ENCODE peak calls at places on chromosomes 1 and 21, in five cellular contexts. N, E, U, O and A are unnamed samples.

GRCh38 chr1:85109475-85109874 is 61.2 kb upstream of the MCOLN3 start:
- DNase-seq in N (peak), E (peak), U (peak), O (peak), A (peak)

GRCh38 chr21:33674226-33674625 is 31.9 kb downstream of the ITSN1 start:
- DNase-seq in N (no peak), E (no peak), U (no peak), O (no peak), A (no peak)

GRCh38 chr1:10299174-10299573 is 88.8 kb downstream of the KIF1B start:
- DNase-seq in N (no peak), E (no peak), U (no peak), O (no peak), A (no peak)

GRCh38 chr1:40351124-40351523 is 22.4 kb upstream of the SMAP2 start:
- DNase-seq in N (no peak), E (no peak), U (no peak), O (no peak), A (no peak)

GRCh38 chr1:215636258-215636965 is 69.3 kb downstream of the KCTD3 start:
- DNase-seq in N (peak), E (no peak), U (peak), O (no peak), A (peak)

GRCh38 chr1:110196917-110197782 is 13.0 kb upstream of the KCNC4 start:
- DNase-seq in N (no peak), E (no peak), U (no peak), O (no peak), A (peak)

GRCh38 chr1:185453496-185454192 is 136.6 kb upstream of the IVNS1ABP start:
- DNase-seq in N (no peak), E (no peak), U (no peak), O (no peak), A (no peak)

GRCh38 chr1:2404142-2404889 is 8.0 kb downstream of the PEX10 start:
- DNase-seq in N (no peak), E (no peak), U (no peak), O (no peak), A (no peak)

GRCh38 chr21:14956826-14957225 is 108.0 kb downstream of the NRIP1 start:
- DNase-seq in N (no peak), E (no peak), U (no peak), O (no peak), A (no peak)

GRCh38 chr1:225915538-225915991 is 8.5 kb downstream of the PYCR2 start:
- DNase-seq in N (no peak), E (no peak), U (no peak), O (no peak), A (peak)

GRCh38 chr1:160081261-160081936 is at the start of gene KCNJ9:
- DNase-seq in N (no peak), E (no peak), U (no peak), O (no peak), A (no peak)

GRCh38 chr1:94160811-94161210 is 39.9 kb upstream of the ABCA4 start:
- DNase-seq in N (no peak), E (no peak), U (no peak), O (no peak), A (no peak)

GRCh38 chr1:100265562-100265930 is 470 bp upstream of the RTCA start:
- DNase-seq in N (no peak), E (no peak), U (no peak), O (no peak), A (no peak)

GRCh38 chr21:45998276-45998701 is 16.7 kb downstream of the COL6A1 start:
- DNase-seq in N (peak), E (no peak), U (no peak), O (no peak), A (no peak)

GRCh38 chr1:180912211-180912800 is 391 bp upstream of the KIAA1614 start:
- DNase-seq in N (no peak), E (peak), U (no peak), O (no peak), A (no peak)

GRCh38 chr1:119547306-119547705 is 40.3 kb downstream of the HSD3B1 start:
- DNase-seq in N (no peak), E (no peak), U (no peak), O (no peak), A (no peak)

DNA sequence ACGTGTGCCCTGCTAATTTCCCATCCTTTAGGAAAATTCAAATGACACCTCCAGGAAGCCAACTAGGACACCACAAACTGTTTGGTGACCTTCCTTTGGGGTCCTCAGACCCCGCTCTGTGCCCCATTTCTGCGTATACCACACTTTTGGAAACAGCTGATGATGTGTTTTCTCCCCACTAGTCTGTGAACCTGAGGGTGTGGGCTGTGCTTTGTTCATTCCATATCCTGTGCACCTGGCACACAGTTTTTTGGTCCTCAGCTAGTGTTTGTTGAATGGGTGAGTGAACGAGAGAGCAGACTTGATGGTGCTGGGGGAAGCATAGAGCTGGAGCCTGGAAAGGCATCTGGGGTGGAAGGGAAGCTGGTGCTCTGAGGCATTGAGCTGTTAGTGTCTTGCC is 48.6 kb downstream of the RPS6KA1 start:
- DNase-seq in N (no peak), E (no peak), U (no peak), O (no peak), A (no peak)
- TF ChIP-seq POLR2A in N (no peak), E (no peak), U (no peak), O (no peak), A (no peak)

GRCh38 chr1:29256395-29256794 is 20.1 kb downstream of the PTPRU start:
- DNase-seq in N (no peak), E (no peak), U (no peak), O (no peak), A (no peak)
- TF ChIP-seq CTCF in N (no peak), E (no peak), U (no peak), O (no peak), A (no peak)

DNA sequence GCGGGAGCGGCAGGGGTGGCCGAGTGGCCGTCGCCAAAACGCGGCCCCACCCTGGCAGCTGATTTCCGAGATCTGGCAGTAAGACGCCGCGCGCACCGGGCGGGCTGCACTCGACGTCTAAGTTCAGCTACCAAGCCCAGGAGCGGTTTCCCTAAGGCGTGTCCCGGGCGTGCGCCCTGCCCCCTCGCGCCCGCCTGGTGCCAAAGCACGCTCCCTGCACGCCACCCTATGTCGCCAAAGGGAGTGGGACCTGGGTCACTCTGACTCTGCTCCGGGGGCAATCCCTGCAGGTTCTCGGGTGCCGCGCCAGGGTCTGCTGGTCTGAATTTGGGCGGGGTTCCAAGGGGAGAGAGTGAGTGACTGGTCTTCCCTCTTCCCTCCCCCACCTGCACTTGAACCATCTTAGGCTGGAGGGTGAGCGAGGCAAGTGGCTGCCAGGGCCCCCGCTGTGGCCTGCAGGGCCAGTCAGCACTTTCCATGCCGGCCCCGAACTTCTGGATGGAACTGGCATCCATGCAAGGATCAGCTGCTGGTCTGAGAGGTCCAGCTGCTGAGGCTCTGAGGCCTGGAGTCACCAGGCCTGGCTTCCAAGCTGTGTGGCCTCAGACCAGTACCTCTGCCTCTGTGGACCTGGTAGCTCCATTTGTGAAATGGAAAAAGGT is at the start of gene LRRC38:
- DNase-seq in N (no peak), E (no peak), U (no peak), O (no peak), A (peak)
- H3K4me3 ChIP-seq in N (no peak), E (no peak), U (no peak), O (peak), A (no peak)

DNA sequence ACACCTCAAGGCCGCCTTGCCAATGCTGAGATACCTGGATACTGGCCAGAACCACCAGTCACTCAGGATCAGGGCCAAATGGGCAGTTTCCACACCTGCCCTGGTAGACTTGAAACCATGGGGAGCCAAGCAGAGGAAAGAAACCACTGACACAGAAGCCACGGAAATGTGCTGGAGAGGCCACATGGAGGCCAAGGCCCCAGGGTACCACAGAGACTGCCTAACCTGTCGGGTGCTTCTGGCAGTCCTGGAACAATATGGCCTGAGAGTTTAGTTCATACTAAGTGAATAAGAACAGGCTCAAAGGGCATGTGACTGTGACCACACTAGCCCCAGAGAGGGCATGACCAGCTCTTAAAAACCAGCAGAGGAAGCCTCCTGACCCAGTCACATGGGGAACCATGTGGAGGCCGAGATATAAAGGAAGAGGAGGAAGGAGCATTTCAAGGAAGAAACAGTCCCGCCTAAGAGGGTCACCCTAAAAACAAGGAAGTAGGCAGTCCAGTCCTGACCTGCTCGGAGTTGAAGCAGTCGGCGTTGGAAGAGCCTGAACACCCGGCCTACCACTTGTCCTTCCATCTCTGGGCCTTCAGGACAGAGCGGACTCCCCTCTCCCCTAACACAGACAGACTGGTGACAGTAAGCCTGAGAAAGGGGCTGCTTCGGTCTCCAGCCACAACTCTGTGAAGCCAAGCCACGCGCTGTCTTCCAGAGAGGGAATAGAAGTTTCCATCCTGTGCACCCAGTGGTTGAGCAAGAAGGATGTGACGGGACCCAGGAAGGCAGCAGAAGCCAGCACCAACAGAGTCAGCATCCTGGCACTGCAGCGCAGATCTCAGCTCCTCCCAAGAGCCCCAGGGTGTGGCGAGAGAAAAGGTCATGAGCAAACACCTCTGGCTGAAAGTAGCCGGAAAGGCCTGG is at the start of gene DENND2D:
- DNase-seq in N (peak), E (no peak), U (peak), O (no peak), A (peak)
- TF ChIP-seq POLR2A in N (no peak), E (no peak), U (peak), O (no peak), A (no peak)

DNA sequence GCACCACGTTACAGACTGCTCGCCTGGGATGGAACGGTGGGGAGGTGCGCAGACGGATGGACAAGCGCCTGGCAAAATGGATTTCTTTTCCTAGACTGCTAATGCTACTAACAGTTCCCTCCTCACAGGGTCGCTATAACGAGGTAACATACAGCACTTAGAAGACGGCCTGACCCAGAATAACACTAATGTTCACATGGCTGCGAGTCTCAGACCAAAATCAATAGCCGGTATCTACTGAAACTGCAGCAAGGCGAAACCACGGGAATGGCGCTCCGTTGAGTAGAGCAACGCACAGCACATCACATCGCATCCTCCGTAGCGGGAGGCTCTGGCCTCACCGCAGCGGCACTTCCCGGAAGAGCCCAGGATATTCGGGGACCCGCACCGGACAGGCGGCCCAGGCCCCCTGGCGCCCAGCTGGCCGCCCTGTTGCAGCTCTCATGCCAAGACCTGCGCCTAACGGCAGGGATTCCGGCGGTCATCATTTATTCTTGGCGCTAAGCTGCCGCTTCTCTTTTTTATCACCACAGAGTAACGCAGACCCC is 46.6 kb downstream of the VPS26C start:
- DNase-seq in N (no peak), E (no peak), U (peak), O (no peak), A (no peak)
- TF ChIP-seq CTCF in N (peak), E (no peak), U (peak), O (no peak), A (peak)

DNA sequence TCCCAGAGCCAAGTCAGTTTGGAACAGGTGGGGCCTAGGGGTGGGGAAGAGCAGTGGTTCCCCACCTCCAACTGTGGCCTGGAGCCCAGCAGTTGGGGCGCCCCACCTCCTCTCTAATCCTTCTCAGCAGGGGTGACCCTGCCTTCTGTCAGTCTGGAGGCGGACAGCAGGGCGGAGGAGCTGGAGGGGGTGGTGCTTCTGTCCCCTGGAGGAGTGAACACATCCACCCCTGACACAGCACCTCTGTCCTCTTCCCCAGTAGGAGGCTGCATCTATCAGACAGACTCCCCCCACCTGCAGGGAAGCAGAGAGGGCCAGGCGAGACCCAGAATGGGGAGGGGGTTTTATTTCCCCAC is 73.8 kb downstream of the MRPL37 start:
- DNase-seq in N (no peak), E (peak), U (peak), O (no peak), A (peak)
- H3K4me3 ChIP-seq in N (no peak), E (peak), U (no peak), O (no peak), A (no peak)